ENCODE peak calls at places on chromosomes 2 and 18, in seven cellular contexts. One of them, this sample, is unnamed.

GRCh38 chr18:9627642-9628041 is 13.3 kb upstream of the PPP4R1 start:
- DNase-seq in progenitor cell of endocrine pancreas: no peak
- DNase-seq in HL-60: no peak
- DNase-seq in stomach: no peak
- DNase-seq in DND-41: no peak
- DNase-seq in RWPE1: no peak
- DNase-seq in mucosa of descending colon: no peak
- DNase-seq in this sample: no peak

GRCh38 chr2:219573166-219573565 is 1.1 kb downstream of the INHA start:
- DNase-seq in RWPE1: no peak
- DNase-seq in mucosa of descending colon: no peak
- DNase-seq in DND-41: no peak
- DNase-seq in stomach: no peak
- DNase-seq in progenitor cell of endocrine pancreas: no peak
- DNase-seq in HL-60: no peak
- DNase-seq in this sample: no peak

GRCh38 chr18:12990128-12990485 is 1.1 kb upstream of the CEP192 start:
- DNase-seq in progenitor cell of endocrine pancreas: no peak
- DNase-seq in mucosa of descending colon: no peak
- DNase-seq in DND-41: peak
- DNase-seq in HL-60: peak
- DNase-seq in stomach: no peak
- DNase-seq in RWPE1: no peak
- DNase-seq in this sample: no peak

GRCh38 chr2:177314722-177315264 is 50.3 kb upstream of the NFE2L2 start:
- DNase-seq in HL-60: no peak
- DNase-seq in DND-41: no peak
- DNase-seq in progenitor cell of endocrine pancreas: no peak
- DNase-seq in RWPE1: no peak
- DNase-seq in mucosa of descending colon: no peak
- DNase-seq in stomach: no peak
- DNase-seq in this sample: no peak

GRCh38 chr18:79868168-79868784 is 70.5 kb downstream of the KCNG2 start:
- DNase-seq in RWPE1: no peak
- DNase-seq in HL-60: no peak
- DNase-seq in DND-41: no peak
- DNase-seq in progenitor cell of endocrine pancreas: no peak
- DNase-seq in mucosa of descending colon: no peak
- DNase-seq in stomach: no peak
- DNase-seq in this sample: no peak

GRCh38 chr2:20421988-20422678 is 24.7 kb upstream of the RHOB start:
- DNase-seq in progenitor cell of endocrine pancreas: peak
- DNase-seq in HL-60: no peak
- DNase-seq in DND-41: no peak
- DNase-seq in mucosa of descending colon: peak
- DNase-seq in RWPE1: peak
- DNase-seq in stomach: peak
- DNase-seq in this sample: no peak

GRCh38 chr18:37435996-37436395 is 129.6 kb downstream of the CELF4 start:
- DNase-seq in DND-41: peak
- DNase-seq in mucosa of descending colon: no peak
- DNase-seq in stomach: no peak
- DNase-seq in HL-60: no peak
- DNase-seq in progenitor cell of endocrine pancreas: no peak
- DNase-seq in RWPE1: no peak
- DNase-seq in this sample: no peak

GRCh38 chr18:48004577-48004976 is 74.1 kb upstream of the SMAD2 start:
- DNase-seq in stomach: no peak
- DNase-seq in DND-41: no peak
- DNase-seq in mucosa of descending colon: no peak
- DNase-seq in progenitor cell of endocrine pancreas: no peak
- DNase-seq in HL-60: no peak
- DNase-seq in RWPE1: no peak
- DNase-seq in this sample: no peak

GRCh38 chr2:14524041-14524802 is 108.3 kb upstream of the LRATD1 start:
- DNase-seq in stomach: no peak
- DNase-seq in HL-60: no peak
- DNase-seq in progenitor cell of endocrine pancreas: no peak
- DNase-seq in mucosa of descending colon: no peak
- DNase-seq in RWPE1: peak
- DNase-seq in DND-41: no peak
- DNase-seq in this sample: peak

GRCh38 chr2:171319164-171319810 is 114.5 kb downstream of the METTL8 start:
- DNase-seq in DND-41: no peak
- DNase-seq in HL-60: no peak
- DNase-seq in progenitor cell of endocrine pancreas: no peak
- DNase-seq in stomach: no peak
- DNase-seq in mucosa of descending colon: no peak
- DNase-seq in RWPE1: no peak
- DNase-seq in this sample: no peak

GRCh38 chr2:168519534-168520308 is 63.6 kb downstream of the CERS6 start:
- DNase-seq in mucosa of descending colon: no peak
- DNase-seq in HL-60: no peak
- DNase-seq in RWPE1: no peak
- DNase-seq in DND-41: no peak
- DNase-seq in stomach: no peak
- DNase-seq in progenitor cell of endocrine pancreas: no peak
- DNase-seq in this sample: no peak

GRCh38 chr2:72961853-72962468 is 44.6 kb downstream of the EMX1 start:
- DNase-seq in stomach: no peak
- DNase-seq in HL-60: peak
- DNase-seq in DND-41: no peak
- DNase-seq in mucosa of descending colon: no peak
- DNase-seq in progenitor cell of endocrine pancreas: no peak
- DNase-seq in RWPE1: no peak
- DNase-seq in this sample: no peak

GRCh38 chr2:228318218-228318617 is 136.7 kb upstream of the SPHKAP start:
- DNase-seq in RWPE1: peak
- DNase-seq in mucosa of descending colon: peak
- DNase-seq in progenitor cell of endocrine pancreas: peak
- DNase-seq in HL-60: no peak
- DNase-seq in DND-41: no peak
- DNase-seq in stomach: no peak
- DNase-seq in this sample: no peak

GRCh38 chr2:67075530-67076253 is 321.4 kb upstream of the ETAA1 start:
- DNase-seq in stomach: no peak
- DNase-seq in DND-41: no peak
- DNase-seq in HL-60: no peak
- DNase-seq in progenitor cell of endocrine pancreas: no peak
- DNase-seq in RWPE1: no peak
- DNase-seq in mucosa of descending colon: no peak
- DNase-seq in this sample: no peak

GRCh38 chr2:157279331-157279730 is 21.8 kb downstream of the GALNT5 start:
- DNase-seq in progenitor cell of endocrine pancreas: no peak
- DNase-seq in HL-60: no peak
- DNase-seq in stomach: peak
- DNase-seq in mucosa of descending colon: peak
- DNase-seq in RWPE1: no peak
- DNase-seq in DND-41: no peak
- DNase-seq in this sample: no peak

GRCh38 chr2:173030541-173031485 is 44.8 kb upstream of the MAP3K20 start:
- DNase-seq in mucosa of descending colon: no peak
- DNase-seq in progenitor cell of endocrine pancreas: no peak
- DNase-seq in HL-60: no peak
- DNase-seq in stomach: no peak
- DNase-seq in RWPE1: peak
- DNase-seq in DND-41: no peak
- DNase-seq in this sample: no peak

GRCh38 chr2:69693472-69694450 is 48.2 kb upstream of the ANXA4 start:
- DNase-seq in DND-41: peak
- DNase-seq in HL-60: no peak
- DNase-seq in RWPE1: no peak
- DNase-seq in mucosa of descending colon: no peak
- DNase-seq in progenitor cell of endocrine pancreas: no peak
- DNase-seq in stomach: no peak
- DNase-seq in this sample: no peak

GRCh38 chr18:49591775-49592174 is 29.9 kb downstream of the LIPG start:
- DNase-seq in DND-41: no peak
- DNase-seq in mucosa of descending colon: no peak
- DNase-seq in HL-60: no peak
- DNase-seq in stomach: no peak
- DNase-seq in progenitor cell of endocrine pancreas: no peak
- DNase-seq in RWPE1: no peak
- DNase-seq in this sample: no peak
- TF ChIP-seq CTCF in DND-41: no peak
- TF ChIP-seq CTCF in mucosa of descending colon: no peak
- TF ChIP-seq CTCF in HL-60: no peak
- TF ChIP-seq CTCF in stomach: no peak
- TF ChIP-seq CTCF in progenitor cell of endocrine pancreas: no peak
- TF ChIP-seq CTCF in RWPE1: no peak
- TF ChIP-seq CTCF in this sample: no peak

DNA sequence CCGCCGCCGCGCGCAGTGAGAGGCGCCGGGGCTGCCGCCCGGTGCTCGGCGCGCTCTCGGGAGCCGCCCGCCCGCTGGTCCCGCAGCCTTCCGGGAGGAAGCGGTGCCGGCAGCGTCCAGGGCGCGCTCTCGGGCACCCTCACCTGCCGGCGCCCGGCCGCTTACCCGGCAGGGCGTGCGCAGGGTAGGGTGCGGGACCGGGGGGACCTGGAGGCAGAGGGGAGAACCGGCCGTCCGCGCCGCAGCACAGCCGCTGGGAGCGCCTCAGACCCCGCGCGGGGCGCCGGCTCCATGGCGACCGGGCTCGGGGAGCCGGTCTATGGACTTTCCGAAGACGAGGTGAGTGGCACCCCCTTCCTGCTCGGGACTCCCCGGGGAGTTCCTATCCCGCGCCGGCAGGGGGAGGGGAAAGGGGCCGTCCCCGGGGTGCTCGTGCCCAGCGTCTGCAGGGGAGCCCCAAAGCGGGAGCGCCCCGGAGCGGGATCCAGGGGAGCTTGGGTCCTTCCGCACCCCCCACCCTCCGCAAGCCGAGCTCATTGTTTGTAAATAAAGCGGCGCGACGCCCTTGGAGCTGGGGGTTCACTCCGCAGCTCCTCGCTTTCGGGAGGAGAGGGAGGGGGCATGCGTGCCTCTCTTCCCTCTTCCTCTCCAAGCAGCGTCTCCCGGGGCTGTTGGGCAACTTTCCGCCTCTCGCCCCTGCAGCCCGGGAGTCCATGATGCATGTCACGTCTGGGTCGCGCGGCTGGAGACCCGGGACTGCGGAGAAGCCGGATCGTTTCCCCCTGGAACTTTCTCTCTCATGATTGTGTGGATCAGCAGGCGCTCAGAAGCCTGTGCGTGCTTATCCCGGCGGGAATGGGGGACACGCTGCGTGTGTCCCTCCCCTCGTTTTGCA is 591 bp downstream of the NEDD4L start:
- DNase-seq in mucosa of descending colon: peak
- DNase-seq in progenitor cell of endocrine pancreas: peak
- DNase-seq in HL-60: peak
- DNase-seq in DND-41: no peak
- DNase-seq in stomach: peak
- DNase-seq in RWPE1: peak
- DNase-seq in this sample: no peak
- TF ChIP-seq CTCF in mucosa of descending colon: peak
- TF ChIP-seq CTCF in progenitor cell of endocrine pancreas: peak
- TF ChIP-seq CTCF in HL-60: no peak
- TF ChIP-seq CTCF in DND-41: no peak
- TF ChIP-seq CTCF in stomach: no peak
- TF ChIP-seq CTCF in RWPE1: no peak
- TF ChIP-seq CTCF in this sample: no peak

GRCh38 chr2:46988733-46989481 is 73.3 kb upstream of the MCFD2 start:
- DNase-seq in progenitor cell of endocrine pancreas: no peak
- DNase-seq in HL-60: no peak
- DNase-seq in DND-41: no peak
- DNase-seq in RWPE1: no peak
- DNase-seq in mucosa of descending colon: no peak
- DNase-seq in stomach: peak
- DNase-seq in this sample: no peak
- TF ChIP-seq CTCF in progenitor cell of endocrine pancreas: peak
- TF ChIP-seq CTCF in HL-60: no peak
- TF ChIP-seq CTCF in DND-41: peak
- TF ChIP-seq CTCF in RWPE1: no peak
- TF ChIP-seq CTCF in mucosa of descending colon: no peak
- TF ChIP-seq CTCF in stomach: no peak
- TF ChIP-seq CTCF in this sample: peak

GRCh38 chr2:95115418-95115817 is 6.2 kb downstream of the MRPS5 start:
- DNase-seq in stomach: peak
- DNase-seq in progenitor cell of endocrine pancreas: peak
- DNase-seq in mucosa of descending colon: peak
- DNase-seq in RWPE1: peak
- DNase-seq in HL-60: peak
- DNase-seq in DND-41: peak
- DNase-seq in this sample: no peak
- TF ChIP-seq CTCF in stomach: no peak
- TF ChIP-seq CTCF in progenitor cell of endocrine pancreas: peak
- TF ChIP-seq CTCF in mucosa of descending colon: peak
- TF ChIP-seq CTCF in RWPE1: peak
- TF ChIP-seq CTCF in HL-60: peak
- TF ChIP-seq CTCF in DND-41: peak
- TF ChIP-seq CTCF in this sample: peak

GRCh38 chr2:237432484-237433092 is 18.6 kb upstream of the COL6A3 start:
- DNase-seq in RWPE1: peak
- DNase-seq in HL-60: no peak
- DNase-seq in progenitor cell of endocrine pancreas: no peak
- DNase-seq in DND-41: no peak
- DNase-seq in mucosa of descending colon: no peak
- DNase-seq in stomach: no peak
- DNase-seq in this sample: peak
- TF ChIP-seq CTCF in RWPE1: no peak
- TF ChIP-seq CTCF in HL-60: no peak
- TF ChIP-seq CTCF in progenitor cell of endocrine pancreas: no peak
- TF ChIP-seq CTCF in DND-41: no peak
- TF ChIP-seq CTCF in mucosa of descending colon: no peak
- TF ChIP-seq CTCF in stomach: no peak
- TF ChIP-seq CTCF in this sample: peak